ENCODE peak calls at places on chromosomes 4 and X, in six cellular contexts. E, X, F, P, K and M are unnamed samples.

GRCh38 chr4:184983660-184984356 is 34.5 kb upstream of the HELT start:
- DNase-seq in E (peak; percentile 68), X (peak; percentile 46), F (peak; percentile 47), P (peak; percentile 6), K (peak; percentile 26), M (peak; percentile 57)

GRCh38 chr4:37682701-37683401 is 3.3 kb downstream of the RELL1 start:
- DNase-seq in E (peak; percentile 11), X (peak; percentile 48), F (peak; percentile 57), P (no peak), K (peak; percentile 4), M (peak; percentile 29)

GRCh38 chrX:135185795-135186443 is 14.7 kb upstream of the CT55 start:
- DNase-seq in E (peak; percentile 57), X (peak; percentile 58), F (peak; percentile 67), P (no peak), K (peak; percentile 20), M (peak; percentile 52)

GRCh38 chr4:145736241-145736831 is 56.4 kb downstream of the C4orf51 start:
- DNase-seq in E (no peak), X (peak; percentile 22), F (peak; percentile 78), P (no peak), K (no peak), M (no peak)

GRCh38 chr4:139833131-139833930 is 167.7 kb downstream of the MGST2 start:
- DNase-seq in E (no peak), X (no peak), F (no peak), P (peak; percentile 75), K (no peak), M (no peak)

GRCh38 chr4:125739760-125740159 is 425.0 kb downstream of the FAT4 start:
- DNase-seq in E (no peak), X (no peak), F (peak; percentile 24), P (no peak), K (no peak), M (no peak)

GRCh38 chrX:43707812-43708548 is 51.9 kb downstream of the MAOA start:
- DNase-seq in E (no peak), X (no peak), F (no peak), P (no peak), K (no peak), M (no peak)

GRCh38 chr4:139453041-139453370 is 915 bp upstream of the RAB33B start:
- DNase-seq in E (peak; percentile 84), X (peak; percentile 84), F (no peak), P (peak; percentile 23), K (peak; percentile 80), M (peak; percentile 97)

GRCh38 chr4:185283723-185284122 is 74.3 kb downstream of the SNX25 start:
- DNase-seq in E (no peak), X (no peak), F (peak; percentile 14), P (no peak), K (no peak), M (peak; percentile 13)

GRCh38 chr4:141022221-141022760 is 111.0 kb downstream of the RNF150 start:
- DNase-seq in E (no peak), X (no peak), F (peak; percentile 67), P (peak; percentile 62), K (no peak), M (no peak)

GRCh38 chrX:9647475-9647874 is 118.2 kb downstream of the GPR143 start:
- DNase-seq in E (no peak), X (no peak), F (no peak), P (no peak), K (no peak), M (no peak)

GRCh38 chrX:12868747-12869146 is 1.9 kb downstream of the TLR7 start:
- DNase-seq in E (no peak), X (no peak), F (no peak), P (no peak), K (no peak), M (no peak)

GRCh38 chr4:153651041-153651960 is 32.8 kb upstream of the TLR2 start:
- DNase-seq in E (peak; percentile 97), X (no peak), F (no peak), P (no peak), K (peak; percentile 44), M (no peak)

GRCh38 chrX:7927259-7928167 is at the start of gene PNPLA4:
- DNase-seq in E (peak; percentile 52), X (peak; percentile 87), F (peak; percentile 72), P (peak; percentile 69), K (peak; percentile 86), M (peak; percentile 91)

GRCh38 chr4:6492861-6493667 is 20.6 kb upstream of the PPP2R2C start:
- DNase-seq in E (no peak), X (no peak), F (no peak), P (no peak), K (no peak), M (no peak)

GRCh38 chr4:90689739-90690138 is 562.5 kb downstream of the CCSER1 start:
- DNase-seq in E (no peak), X (no peak), F (no peak), P (no peak), K (no peak), M (no peak)

GRCh38 chr4:80568891-80569290 is 233.4 kb downstream of the CFAP299 start:
- DNase-seq in E (no peak), X (no peak), F (no peak), P (no peak), K (no peak), M (peak; percentile 11)

GRCh38 chrX:56130436-56130835 is 101.7 kb upstream of the KLF8 start:
- DNase-seq in E (no peak), X (peak; percentile 20), F (no peak), P (no peak), K (no peak), M (no peak)

GRCh38 chr4:3827616-3828492 is 61.7 kb downstream of the ADRA2C start:
- DNase-seq in E (no peak), X (peak; percentile 21), F (peak; percentile 34), P (no peak), K (no peak), M (no peak)

GRCh38 chr4:152106113-152106763 is 345.4 kb upstream of the GATB start:
- DNase-seq in E (peak; percentile 29), X (peak; percentile 89), F (peak; percentile 98), P (no peak), K (no peak), M (peak; percentile 85)

GRCh38 chrX:49710744-49711319 is 15.0 kb upstream of the PAGE1 start:
- DNase-seq in E (no peak), X (no peak), F (no peak), P (no peak), K (no peak), M (no peak)

GRCh38 chr4:85952518-85952917 is 407.3 kb downstream of the MAPK10 start:
- DNase-seq in E (no peak), X (peak; percentile 38), F (peak; percentile 83), P (no peak), K (no peak), M (no peak)

GRCh38 chr4:93983133-93983532 is 154.6 kb downstream of the ATOH1 start:
- DNase-seq in E (no peak), X (no peak), F (no peak), P (no peak), K (no peak), M (no peak)

GRCh38 chr4:2691313-2691712 is 64.8 kb downstream of the TNIP2 start:
- DNase-seq in E (no peak), X (no peak), F (no peak), P (no peak), K (no peak), M (no peak)

GRCh38 chrX:373641-374471 is 12.9 kb downstream of the PPP2R3B start:
- DNase-seq in E (no peak), X (peak; percentile 50), F (peak; percentile 58), P (no peak), K (no peak), M (no peak)